ENCODE peak calls at places on chromosomes 11 and 22, in eight cellular contexts. X is LoVo; T is endothelial cell; N is RPMI7951; A is M059J; C is activated T-cell treated with anti-CD3 and anti-CD28 coated beads, Interleukin-2, amount 50 U/mL, for 72 hours; P is cardiac muscle cell; U is activated naive CD4-positive, alpha-beta T cell. V is an unnamed sample.

GRCh38 chr11:57567210-57567511 is 311 bp downstream of the UBE2L6 start:
- DNase-seq in X (no peak), T (no peak), N (no peak), A (peak; percentile 56), C (peak; percentile 33), P (no peak), U (no peak), V (peak; percentile 6)

GRCh38 chr11:44557464-44557863 is 8.0 kb upstream of the CD82 start:
- DNase-seq in X (no peak), T (no peak), N (no peak), A (no peak), C (no peak), P (no peak), U (no peak), V (no peak)

GRCh38 chr11:2305140-2305861 is 3.5 kb downstream of the TSPAN32 start:
- DNase-seq in X (peak; percentile 57), T (peak; percentile 92), N (peak; percentile 58), A (peak; percentile 56), C (peak; percentile 91), P (peak; percentile 87), U (peak; percentile 81), V (peak; percentile 60)

GRCh38 chr11:12964650-12965049 is 44.5 kb upstream of the RASSF10 start:
- DNase-seq in X (no peak), T (no peak), N (no peak), A (no peak), C (no peak), P (no peak), U (no peak), V (no peak)

GRCh38 chr11:47850337-47850736 is 2.2 kb upstream of the NUP160 start:
- DNase-seq in X (no peak), T (no peak), N (no peak), A (no peak), C (no peak), P (no peak), U (no peak), V (no peak)

GRCh38 chr11:47078751-47079524 is 97.7 kb downstream of the ARFGAP2 start:
- DNase-seq in X (no peak), T (no peak), N (no peak), A (no peak), C (no peak), P (no peak), U (no peak), V (peak; percentile 23)

GRCh38 chr11:117876049-117876340 is 463 bp downstream of the FXYD6 start:
- DNase-seq in X (no peak), T (no peak), N (no peak), A (no peak), C (peak; percentile 8), P (no peak), U (no peak), V (no peak)

GRCh38 chr11:115504279-115505158 is at the start of gene CADM1:
- DNase-seq in X (peak; percentile 88), T (peak; percentile 97), N (peak; percentile 94), A (peak; percentile 94), C (peak; percentile 82), P (peak; percentile 98), U (peak; percentile 14), V (peak; percentile 76)

GRCh38 chr11:61488651-61489291 is 19.8 kb upstream of the LRRC10B start:
- DNase-seq in X (no peak), T (peak; percentile 37), N (no peak), A (no peak), C (no peak), P (peak; percentile 42), U (no peak), V (no peak)

GRCh38 chr11:61111786-61112517 is 9.7 kb downstream of the CD5 start:
- DNase-seq in X (no peak), T (no peak), N (no peak), A (no peak), C (peak; percentile 79), P (no peak), U (no peak), V (no peak)

GRCh38 chr22:30521368-30522156 is 16.1 kb upstream of the SEC14L4 start:
- DNase-seq in X (no peak), T (no peak), N (no peak), A (no peak), C (no peak), P (no peak), U (no peak), V (no peak)

GRCh38 chr11:117744471-117745280 is 52.3 kb downstream of the DSCAML1 start:
- DNase-seq in X (no peak), T (no peak), N (no peak), A (no peak), C (no peak), P (no peak), U (no peak), V (no peak)

GRCh38 chr11:9313648-9314290 is 624 bp downstream of the TMEM41B start:
- DNase-seq in X (no peak), T (peak; percentile 39), N (peak; percentile 17), A (peak; percentile 31), C (peak; percentile 38), P (peak; percentile 48), U (no peak), V (peak; percentile 9)

GRCh38 chr11:45881708-45882368 is 3.6 kb upstream of the MAPK8IP1 start:
- DNase-seq in X (peak; percentile 18), T (no peak), N (peak; percentile 21), A (peak; percentile 61), C (no peak), P (no peak), U (no peak), V (no peak)

GRCh38 chr11:127270848-127271247 is 270.3 kb upstream of the KIRREL3 start:
- DNase-seq in X (no peak), T (no peak), N (no peak), A (no peak), C (no peak), P (no peak), U (no peak), V (no peak)

GRCh38 chr11:62508336-62509058 is 38.1 kb downstream of the AHNAK start:
- DNase-seq in X (peak; percentile 78), T (peak; percentile 64), N (peak; percentile 86), A (peak; percentile 82), C (no peak), P (peak; percentile 88), U (no peak), V (peak; percentile 80)

GRCh38 chr22:49946612-49947295 is 13.8 kb upstream of the PIM3 start:
- DNase-seq in X (no peak), T (no peak), N (no peak), A (no peak), C (no peak), P (no peak), U (no peak), V (no peak)

GRCh38 chr11:131823772-131824171 is 453.4 kb downstream of the NTM start:
- DNase-seq in X (no peak), T (no peak), N (no peak), A (no peak), C (no peak), P (no peak), U (no peak), V (no peak)

GRCh38 chr11:3213659-3214419 is 4.8 kb downstream of the MRGPRG start:
- DNase-seq in X (no peak), T (no peak), N (no peak), A (no peak), C (no peak), P (no peak), U (no peak), V (no peak)

GRCh38 chr11:32466279-32466915 is 31.1 kb upstream of the WT1 start:
- DNase-seq in X (peak; percentile 26), T (no peak), N (peak; percentile 69), A (peak; percentile 89), C (no peak), P (no peak), U (no peak), V (no peak)